ENCODE peak calls at places on chromosomes 16 and 17, in five cellular contexts. One of them, this sample, is unnamed.

GRCh38 chr17:2611627-2612026 is 18.2 kb downstream of the PAFAH1B1 start:
- ATAC-seq in activated CD8-positive, alpha-beta T cell treated with anti-CD3 and anti-CD28 coated beads for 36 hours: no peak
- ATAC-seq in GM12878: no peak
- ATAC-seq in A549: no peak
- ATAC-seq in Right ventricle myocardium superior: no peak
- ATAC-seq in this sample: no peak

GRCh38 chr17:74016504-74016903 is 187.0 kb upstream of the RPL38 start:
- ATAC-seq in A549: no peak
- ATAC-seq in GM12878: no peak
- ATAC-seq in Right ventricle myocardium superior: no peak
- ATAC-seq in activated CD8-positive, alpha-beta T cell treated with anti-CD3 and anti-CD28 coated beads for 36 hours: no peak
- ATAC-seq in this sample: no peak

GRCh38 chr17:16439867-16440351 is 24.5 kb downstream of the TRPV2 start:
- ATAC-seq in A549: no peak
- ATAC-seq in GM12878: peak; percentile 10
- ATAC-seq in Right ventricle myocardium superior: no peak
- ATAC-seq in activated CD8-positive, alpha-beta T cell treated with anti-CD3 and anti-CD28 coated beads for 36 hours: no peak
- ATAC-seq in this sample: no peak

GRCh38 chr16:52474679-52475078 is 72.3 kb downstream of the TOX3 start:
- ATAC-seq in activated CD8-positive, alpha-beta T cell treated with anti-CD3 and anti-CD28 coated beads for 36 hours: no peak
- ATAC-seq in Right ventricle myocardium superior: no peak
- ATAC-seq in A549: no peak
- ATAC-seq in GM12878: no peak
- ATAC-seq in this sample: no peak

GRCh38 chr17:6699997-6700947 is 12.9 kb downstream of the SLC13A5 start:
- ATAC-seq in A549: no peak
- ATAC-seq in activated CD8-positive, alpha-beta T cell treated with anti-CD3 and anti-CD28 coated beads for 36 hours: no peak
- ATAC-seq in GM12878: no peak
- ATAC-seq in Right ventricle myocardium superior: no peak
- ATAC-seq in this sample: no peak

GRCh38 chr16:22624759-22625533 is 114.3 kb downstream of the NPIPB5 start:
- ATAC-seq in Right ventricle myocardium superior: no peak
- ATAC-seq in A549: no peak
- ATAC-seq in activated CD8-positive, alpha-beta T cell treated with anti-CD3 and anti-CD28 coated beads for 36 hours: no peak
- ATAC-seq in GM12878: peak; percentile 38
- ATAC-seq in this sample: no peak

GRCh38 chr16:5505093-5505887 is 407.7 kb upstream of the EEF2KMT start:
- ATAC-seq in activated CD8-positive, alpha-beta T cell treated with anti-CD3 and anti-CD28 coated beads for 36 hours: no peak
- ATAC-seq in A549: no peak
- ATAC-seq in GM12878: no peak
- ATAC-seq in Right ventricle myocardium superior: no peak
- ATAC-seq in this sample: no peak

GRCh38 chr16:74296120-74296464 is 522 bp upstream of the PSMD7 start:
- ATAC-seq in Right ventricle myocardium superior: peak; percentile 2
- ATAC-seq in A549: peak; percentile 11
- ATAC-seq in GM12878: peak; percentile 15
- ATAC-seq in activated CD8-positive, alpha-beta T cell treated with anti-CD3 and anti-CD28 coated beads for 36 hours: peak; percentile 6
- ATAC-seq in this sample: peak; percentile 32

GRCh38 chr16:30896203-30896889 is at the start of gene CTF1:
- ATAC-seq in activated CD8-positive, alpha-beta T cell treated with anti-CD3 and anti-CD28 coated beads for 36 hours: no peak
- ATAC-seq in GM12878: no peak
- ATAC-seq in A549: peak; percentile 2
- ATAC-seq in Right ventricle myocardium superior: peak; percentile 80
- ATAC-seq in this sample: no peak

GRCh38 chr17:66647391-66647983 is 187.4 kb upstream of the CACNG5 start:
- ATAC-seq in GM12878: no peak
- ATAC-seq in activated CD8-positive, alpha-beta T cell treated with anti-CD3 and anti-CD28 coated beads for 36 hours: no peak
- ATAC-seq in A549: no peak
- ATAC-seq in Right ventricle myocardium superior: no peak
- ATAC-seq in this sample: no peak

GRCh38 chr16:71846443-71846842 is 667 bp downstream of the ATXN1L start:
- ATAC-seq in GM12878: peak; percentile 4
- ATAC-seq in Right ventricle myocardium superior: peak; percentile 2
- ATAC-seq in activated CD8-positive, alpha-beta T cell treated with anti-CD3 and anti-CD28 coated beads for 36 hours: no peak
- ATAC-seq in A549: peak; percentile 11
- ATAC-seq in this sample: no peak

GRCh38 chr17:74542727-74543383 is 3.1 kb downstream of the CD300C start:
- ATAC-seq in Right ventricle myocardium superior: no peak
- ATAC-seq in activated CD8-positive, alpha-beta T cell treated with anti-CD3 and anti-CD28 coated beads for 36 hours: no peak
- ATAC-seq in A549: no peak
- ATAC-seq in GM12878: no peak
- ATAC-seq in this sample: no peak

GRCh38 chr16:82156761-82157654 is 13.0 kb downstream of the MPHOSPH6 start:
- ATAC-seq in activated CD8-positive, alpha-beta T cell treated with anti-CD3 and anti-CD28 coated beads for 36 hours: no peak
- ATAC-seq in Right ventricle myocardium superior: no peak
- ATAC-seq in GM12878: no peak
- ATAC-seq in A549: no peak
- ATAC-seq in this sample: no peak